ENCODE peak calls at places on chromosomes 13 and 19, in nine cellular contexts. One of them, this sample, is unnamed.

GRCh38 chr13:57633950-57634828 is 2.6 kb downstream of the PCDH17 start:
- DNase-seq in BJ: no peak
- DNase-seq in posterior cingulate gyrus: peak
- DNase-seq in tibial artery: peak
- DNase-seq in transverse colon: no peak
- DNase-seq in stimulated activated CD8-positive, alpha-beta memory T cell treated with anti-CD3 and anti-CD28 coated beads, Interleukin-2, amount 100 ng/mL, for 1 hour: no peak
- DNase-seq in NCI-H1930: no peak
- DNase-seq in NCI-H526 treated with DMSO at 0.1 percent for 48 hours: no peak
- DNase-seq in breast epithelium: no peak
- DNase-seq in this sample: no peak

GRCh38 chr19:42316223-42317211 is 3.4 kb downstream of the TMEM145 start:
- DNase-seq in NCI-H1930: no peak
- DNase-seq in transverse colon: peak
- DNase-seq in BJ: no peak
- DNase-seq in stimulated activated CD8-positive, alpha-beta memory T cell treated with anti-CD3 and anti-CD28 coated beads, Interleukin-2, amount 100 ng/mL, for 1 hour: no peak
- DNase-seq in NCI-H526 treated with DMSO at 0.1 percent for 48 hours: no peak
- DNase-seq in posterior cingulate gyrus: no peak
- DNase-seq in tibial artery: no peak
- DNase-seq in breast epithelium: no peak
- DNase-seq in this sample: no peak

GRCh38 chr19:34712606-34713261 is 21.3 kb upstream of the ZNF181 start:
- DNase-seq in NCI-H1930: peak
- DNase-seq in transverse colon: peak
- DNase-seq in stimulated activated CD8-positive, alpha-beta memory T cell treated with anti-CD3 and anti-CD28 coated beads, Interleukin-2, amount 100 ng/mL, for 1 hour: peak
- DNase-seq in posterior cingulate gyrus: peak
- DNase-seq in tibial artery: peak
- DNase-seq in NCI-H526 treated with DMSO at 0.1 percent for 48 hours: peak
- DNase-seq in breast epithelium: no peak
- DNase-seq in BJ: peak
- DNase-seq in this sample: peak

GRCh38 chr13:95100525-95101121 is 200.6 kb downstream of the ABCC4 start:
- DNase-seq in breast epithelium: no peak
- DNase-seq in NCI-H526 treated with DMSO at 0.1 percent for 48 hours: no peak
- DNase-seq in NCI-H1930: no peak
- DNase-seq in tibial artery: no peak
- DNase-seq in posterior cingulate gyrus: no peak
- DNase-seq in stimulated activated CD8-positive, alpha-beta memory T cell treated with anti-CD3 and anti-CD28 coated beads, Interleukin-2, amount 100 ng/mL, for 1 hour: no peak
- DNase-seq in BJ: peak
- DNase-seq in transverse colon: no peak
- DNase-seq in this sample: no peak

GRCh38 chr19:45798995-45799517 is 6.4 kb upstream of the DMWD start:
- DNase-seq in posterior cingulate gyrus: peak
- DNase-seq in transverse colon: peak
- DNase-seq in NCI-H526 treated with DMSO at 0.1 percent for 48 hours: no peak
- DNase-seq in tibial artery: peak
- DNase-seq in breast epithelium: no peak
- DNase-seq in BJ: no peak
- DNase-seq in stimulated activated CD8-positive, alpha-beta memory T cell treated with anti-CD3 and anti-CD28 coated beads, Interleukin-2, amount 100 ng/mL, for 1 hour: peak
- DNase-seq in NCI-H1930: peak
- DNase-seq in this sample: peak

GRCh38 chr13:114130131-114130707 is 2.2 kb downstream of the RASA3 start:
- DNase-seq in transverse colon: no peak
- DNase-seq in NCI-H1930: no peak
- DNase-seq in breast epithelium: no peak
- DNase-seq in BJ: no peak
- DNase-seq in tibial artery: no peak
- DNase-seq in NCI-H526 treated with DMSO at 0.1 percent for 48 hours: no peak
- DNase-seq in stimulated activated CD8-positive, alpha-beta memory T cell treated with anti-CD3 and anti-CD28 coated beads, Interleukin-2, amount 100 ng/mL, for 1 hour: no peak
- DNase-seq in posterior cingulate gyrus: no peak
- DNase-seq in this sample: no peak

GRCh38 chr13:67877031-67877430 is 646.9 kb upstream of the PCDH9 start:
- DNase-seq in transverse colon: no peak
- DNase-seq in NCI-H1930: no peak
- DNase-seq in tibial artery: no peak
- DNase-seq in NCI-H526 treated with DMSO at 0.1 percent for 48 hours: no peak
- DNase-seq in stimulated activated CD8-positive, alpha-beta memory T cell treated with anti-CD3 and anti-CD28 coated beads, Interleukin-2, amount 100 ng/mL, for 1 hour: no peak
- DNase-seq in breast epithelium: no peak
- DNase-seq in BJ: no peak
- DNase-seq in posterior cingulate gyrus: no peak
- DNase-seq in this sample: no peak

GRCh38 chr19:52007436-52007804 is 591 bp downstream of the ZNF615 start:
- DNase-seq in transverse colon: no peak
- DNase-seq in NCI-H1930: no peak
- DNase-seq in breast epithelium: no peak
- DNase-seq in stimulated activated CD8-positive, alpha-beta memory T cell treated with anti-CD3 and anti-CD28 coated beads, Interleukin-2, amount 100 ng/mL, for 1 hour: no peak
- DNase-seq in NCI-H526 treated with DMSO at 0.1 percent for 48 hours: no peak
- DNase-seq in BJ: no peak
- DNase-seq in tibial artery: no peak
- DNase-seq in posterior cingulate gyrus: no peak
- DNase-seq in this sample: no peak

GRCh38 chr19:1847684-1848398 is 442 bp downstream of the REXO1 start:
- DNase-seq in tibial artery: no peak
- DNase-seq in BJ: no peak
- DNase-seq in NCI-H526 treated with DMSO at 0.1 percent for 48 hours: no peak
- DNase-seq in posterior cingulate gyrus: no peak
- DNase-seq in NCI-H1930: no peak
- DNase-seq in breast epithelium: no peak
- DNase-seq in transverse colon: peak
- DNase-seq in stimulated activated CD8-positive, alpha-beta memory T cell treated with anti-CD3 and anti-CD28 coated beads, Interleukin-2, amount 100 ng/mL, for 1 hour: no peak
- DNase-seq in this sample: no peak

GRCh38 chr13:48175200-48175599 is 57.8 kb upstream of the ITM2B start:
- DNase-seq in stimulated activated CD8-positive, alpha-beta memory T cell treated with anti-CD3 and anti-CD28 coated beads, Interleukin-2, amount 100 ng/mL, for 1 hour: no peak
- DNase-seq in tibial artery: no peak
- DNase-seq in BJ: no peak
- DNase-seq in breast epithelium: no peak
- DNase-seq in NCI-H526 treated with DMSO at 0.1 percent for 48 hours: no peak
- DNase-seq in transverse colon: no peak
- DNase-seq in posterior cingulate gyrus: no peak
- DNase-seq in NCI-H1930: no peak
- DNase-seq in this sample: no peak

GRCh38 chr19:55303477-55303876 is 19.7 kb downstream of the BRSK1 start:
- DNase-seq in breast epithelium: no peak
- DNase-seq in BJ: no peak
- DNase-seq in NCI-H1930: no peak
- DNase-seq in transverse colon: no peak
- DNase-seq in stimulated activated CD8-positive, alpha-beta memory T cell treated with anti-CD3 and anti-CD28 coated beads, Interleukin-2, amount 100 ng/mL, for 1 hour: no peak
- DNase-seq in posterior cingulate gyrus: no peak
- DNase-seq in NCI-H526 treated with DMSO at 0.1 percent for 48 hours: no peak
- DNase-seq in tibial artery: no peak
- DNase-seq in this sample: no peak

GRCh38 chr19:54418030-54418929 is 3.0 kb downstream of the TTYH1 start:
- DNase-seq in BJ: peak
- DNase-seq in NCI-H1930: no peak
- DNase-seq in NCI-H526 treated with DMSO at 0.1 percent for 48 hours: no peak
- DNase-seq in tibial artery: no peak
- DNase-seq in stimulated activated CD8-positive, alpha-beta memory T cell treated with anti-CD3 and anti-CD28 coated beads, Interleukin-2, amount 100 ng/mL, for 1 hour: no peak
- DNase-seq in posterior cingulate gyrus: peak
- DNase-seq in transverse colon: no peak
- DNase-seq in breast epithelium: no peak
- DNase-seq in this sample: no peak

GRCh38 chr19:11130824-11131455 is 24.6 kb downstream of the SPC24 start:
- DNase-seq in NCI-H1930: peak
- DNase-seq in transverse colon: peak
- DNase-seq in posterior cingulate gyrus: peak
- DNase-seq in NCI-H526 treated with DMSO at 0.1 percent for 48 hours: no peak
- DNase-seq in tibial artery: peak
- DNase-seq in BJ: no peak
- DNase-seq in stimulated activated CD8-positive, alpha-beta memory T cell treated with anti-CD3 and anti-CD28 coated beads, Interleukin-2, amount 100 ng/mL, for 1 hour: peak
- DNase-seq in breast epithelium: peak
- DNase-seq in this sample: no peak

GRCh38 chr13:39406688-39407087 is 196.3 kb downstream of the LHFPL6 start:
- DNase-seq in transverse colon: no peak
- DNase-seq in tibial artery: no peak
- DNase-seq in NCI-H1930: no peak
- DNase-seq in stimulated activated CD8-positive, alpha-beta memory T cell treated with anti-CD3 and anti-CD28 coated beads, Interleukin-2, amount 100 ng/mL, for 1 hour: no peak
- DNase-seq in BJ: no peak
- DNase-seq in breast epithelium: no peak
- DNase-seq in posterior cingulate gyrus: no peak
- DNase-seq in NCI-H526 treated with DMSO at 0.1 percent for 48 hours: no peak
- DNase-seq in this sample: no peak

GRCh38 chr19:27896091-27896490 is 1316.9 kb downstream of the UQCRFS1 start:
- DNase-seq in breast epithelium: no peak
- DNase-seq in stimulated activated CD8-positive, alpha-beta memory T cell treated with anti-CD3 and anti-CD28 coated beads, Interleukin-2, amount 100 ng/mL, for 1 hour: no peak
- DNase-seq in BJ: no peak
- DNase-seq in NCI-H526 treated with DMSO at 0.1 percent for 48 hours: no peak
- DNase-seq in NCI-H1930: no peak
- DNase-seq in transverse colon: no peak
- DNase-seq in posterior cingulate gyrus: no peak
- DNase-seq in tibial artery: no peak
- DNase-seq in this sample: no peak

GRCh38 chr13:56755181-56755580 is 385.5 kb upstream of the PRR20A start:
- DNase-seq in NCI-H526 treated with DMSO at 0.1 percent for 48 hours: no peak
- DNase-seq in BJ: no peak
- DNase-seq in breast epithelium: no peak
- DNase-seq in tibial artery: no peak
- DNase-seq in NCI-H1930: no peak
- DNase-seq in stimulated activated CD8-positive, alpha-beta memory T cell treated with anti-CD3 and anti-CD28 coated beads, Interleukin-2, amount 100 ng/mL, for 1 hour: no peak
- DNase-seq in posterior cingulate gyrus: no peak
- DNase-seq in transverse colon: no peak
- DNase-seq in this sample: no peak

GRCh38 chr19:46412034-46412982 is 1.1 kb downstream of the CCDC8 start:
- DNase-seq in breast epithelium: no peak
- DNase-seq in BJ: no peak
- DNase-seq in tibial artery: no peak
- DNase-seq in NCI-H1930: no peak
- DNase-seq in posterior cingulate gyrus: no peak
- DNase-seq in NCI-H526 treated with DMSO at 0.1 percent for 48 hours: no peak
- DNase-seq in stimulated activated CD8-positive, alpha-beta memory T cell treated with anti-CD3 and anti-CD28 coated beads, Interleukin-2, amount 100 ng/mL, for 1 hour: no peak
- DNase-seq in transverse colon: no peak
- DNase-seq in this sample: no peak

GRCh38 chr19:39372047-39372802 is 18.7 kb downstream of the PAF1 start:
- DNase-seq in stimulated activated CD8-positive, alpha-beta memory T cell treated with anti-CD3 and anti-CD28 coated beads, Interleukin-2, amount 100 ng/mL, for 1 hour: no peak
- DNase-seq in posterior cingulate gyrus: peak
- DNase-seq in NCI-H526 treated with DMSO at 0.1 percent for 48 hours: no peak
- DNase-seq in transverse colon: peak
- DNase-seq in tibial artery: peak
- DNase-seq in NCI-H1930: no peak
- DNase-seq in BJ: peak
- DNase-seq in breast epithelium: peak
- DNase-seq in this sample: peak

GRCh38 chr19:36987091-36987490 is 71.0 kb downstream of the ZNF568 start:
- DNase-seq in tibial artery: no peak
- DNase-seq in NCI-H1930: no peak
- DNase-seq in breast epithelium: no peak
- DNase-seq in BJ: no peak
- DNase-seq in stimulated activated CD8-positive, alpha-beta memory T cell treated with anti-CD3 and anti-CD28 coated beads, Interleukin-2, amount 100 ng/mL, for 1 hour: no peak
- DNase-seq in transverse colon: no peak
- DNase-seq in posterior cingulate gyrus: no peak
- DNase-seq in NCI-H526 treated with DMSO at 0.1 percent for 48 hours: no peak
- DNase-seq in this sample: no peak

GRCh38 chr13:92657565-92657964 is 569.0 kb upstream of the GPC6 start:
- DNase-seq in NCI-H1930: no peak
- DNase-seq in posterior cingulate gyrus: no peak
- DNase-seq in tibial artery: no peak
- DNase-seq in BJ: no peak
- DNase-seq in NCI-H526 treated with DMSO at 0.1 percent for 48 hours: no peak
- DNase-seq in transverse colon: no peak
- DNase-seq in breast epithelium: no peak
- DNase-seq in stimulated activated CD8-positive, alpha-beta memory T cell treated with anti-CD3 and anti-CD28 coated beads, Interleukin-2, amount 100 ng/mL, for 1 hour: no peak
- DNase-seq in this sample: peak

GRCh38 chr13:20358022-20358421 is 125.9 kb upstream of the GJB6 start:
- DNase-seq in breast epithelium: no peak
- DNase-seq in transverse colon: no peak
- DNase-seq in NCI-H1930: no peak
- DNase-seq in stimulated activated CD8-positive, alpha-beta memory T cell treated with anti-CD3 and anti-CD28 coated beads, Interleukin-2, amount 100 ng/mL, for 1 hour: no peak
- DNase-seq in tibial artery: no peak
- DNase-seq in NCI-H526 treated with DMSO at 0.1 percent for 48 hours: no peak
- DNase-seq in posterior cingulate gyrus: no peak
- DNase-seq in BJ: no peak
- DNase-seq in this sample: no peak

GRCh38 chr19:28700176-28700575 is 512.8 kb downstream of the UQCRFS1 start:
- DNase-seq in breast epithelium: no peak
- DNase-seq in NCI-H526 treated with DMSO at 0.1 percent for 48 hours: no peak
- DNase-seq in stimulated activated CD8-positive, alpha-beta memory T cell treated with anti-CD3 and anti-CD28 coated beads, Interleukin-2, amount 100 ng/mL, for 1 hour: no peak
- DNase-seq in transverse colon: no peak
- DNase-seq in NCI-H1930: no peak
- DNase-seq in posterior cingulate gyrus: no peak
- DNase-seq in BJ: no peak
- DNase-seq in tibial artery: no peak
- DNase-seq in this sample: no peak

GRCh38 chr19:42985588-42985987 is 40.7 kb downstream of the PSG11 start:
- DNase-seq in stimulated activated CD8-positive, alpha-beta memory T cell treated with anti-CD3 and anti-CD28 coated beads, Interleukin-2, amount 100 ng/mL, for 1 hour: no peak
- DNase-seq in BJ: peak
- DNase-seq in tibial artery: no peak
- DNase-seq in breast epithelium: no peak
- DNase-seq in posterior cingulate gyrus: no peak
- DNase-seq in transverse colon: no peak
- DNase-seq in NCI-H1930: no peak
- DNase-seq in NCI-H526 treated with DMSO at 0.1 percent for 48 hours: no peak
- DNase-seq in this sample: no peak

This sample was measured in non-pigmented ciliary epithelial cell.